ENCODE peak calls at places on chromosomes 16 and 17, in five cellular contexts. O is mesendoderm, K is mesenchymal stem cell, Z is trophoblast cell, D is IMR-90. P is an unnamed sample.

GRCh38 chr16:27174798-27175197 is 28.5 kb upstream of the KDM8 start:
- DNase-seq in O (peak; percentile 19), K (no peak), Z (peak; percentile 83), D (peak; percentile 53), P (no peak)

GRCh38 chr17:12624221-12624620 is 41.5 kb upstream of the MYOCD start:
- DNase-seq in O (no peak), K (peak; percentile 39), Z (no peak), D (peak; percentile 39), P (no peak)

GRCh38 chr17:62816282-62816839 is 8.2 kb upstream of the MARCHF10 start:
- DNase-seq in O (no peak), K (no peak), Z (no peak), D (peak; percentile 60), P (no peak)

GRCh38 chr17:19332371-19333131 is 30.0 kb downstream of the B9D1 start:
- DNase-seq in O (no peak), K (no peak), Z (peak; percentile 63), D (no peak), P (no peak)

GRCh38 chr17:40304464-40304863 is 4.5 kb upstream of the RARA start:
- DNase-seq in O (peak; percentile 69), K (peak; percentile 90), Z (peak; percentile 96), D (peak; percentile 87), P (no peak)

GRCh38 chr17:27236710-27237315 is 57.1 kb upstream of the WSB1 start:
- DNase-seq in O (peak; percentile 60), K (peak; percentile 74), Z (peak; percentile 96), D (peak; percentile 75), P (peak; percentile 65)

GRCh38 chr16:81716478-81717210 is 62.4 kb upstream of the PLCG2 start:
- DNase-seq in O (no peak), K (no peak), Z (peak; percentile 27), D (no peak), P (no peak)

GRCh38 chr17:77842906-77843249 is 115.6 kb upstream of the TNRC6C start:
- DNase-seq in O (no peak), K (no peak), Z (no peak), D (no peak), P (no peak)

DNA sequence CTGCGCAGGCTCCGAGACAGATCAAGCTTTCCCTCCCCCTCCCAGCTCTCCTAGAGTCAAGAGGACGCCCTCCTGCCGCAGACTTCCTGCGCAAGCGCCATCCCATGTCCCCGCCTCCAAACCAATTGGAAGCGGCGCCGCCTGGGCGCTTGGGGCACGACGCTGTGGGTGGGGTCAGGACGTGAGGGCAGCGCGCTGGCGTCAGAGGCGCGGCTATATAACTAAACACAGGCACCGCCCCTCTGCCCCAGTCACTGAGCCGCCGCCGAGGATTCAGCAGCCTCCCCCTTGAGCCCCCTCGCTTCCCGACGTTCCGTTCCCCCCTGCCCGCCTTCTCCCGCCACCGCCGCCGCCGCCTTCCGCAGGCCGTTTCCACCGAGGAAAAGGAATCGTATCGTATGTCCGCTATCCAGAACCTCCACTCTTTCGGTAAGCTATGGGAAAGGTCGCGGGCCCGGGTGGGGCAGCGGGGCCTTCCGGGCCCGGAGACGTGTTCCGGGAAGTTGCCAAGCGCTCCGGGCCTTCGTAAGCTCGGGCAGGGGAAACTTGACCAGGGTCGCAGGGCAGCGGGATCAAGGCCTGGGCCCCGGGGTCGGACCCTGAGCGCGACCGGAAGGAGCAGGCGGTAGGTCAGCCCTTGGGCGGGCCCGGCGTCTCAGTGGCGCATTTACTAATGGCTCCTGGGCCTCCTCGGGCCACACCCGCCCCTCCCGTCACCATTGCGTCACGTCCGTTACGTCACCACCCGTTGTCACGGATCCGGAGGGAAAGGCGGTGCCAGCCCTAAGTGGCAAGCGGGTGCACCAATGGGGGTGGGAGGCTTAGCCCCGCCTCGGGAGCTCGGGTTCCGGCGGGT is at the start of gene EIF1:
- DNase-seq in O (peak; percentile 100), K (peak; percentile 99), Z (peak; percentile 100), D (peak; percentile 99), P (peak; percentile 100)
- H3K4ac ChIP-seq in O (peak within 1 kb of the TSS; percentile 88), K (peak within 1 kb of the TSS; percentile 99), Z (peak within 1 kb of the TSS; percentile 97), D (peak within 1 kb of the TSS; percentile 99), P (no peak within 1 kb of the TSS)

GRCh38 chr16:2253293-2253692 is 1.9 kb upstream of the ECI1 start:
- DNase-seq in O (no peak), K (no peak), Z (no peak), D (no peak), P (no peak)
- H3K36me3 ChIP-seq in O (peaks cover 19% of the 10 kb centered on the region), K (peaks cover 62% of the 10 kb centered on the region), Z (peaks cover 57% of the 10 kb centered on the region), D (peaks cover 42% of the 10 kb centered on the region), P (peaks cover 77% of the 10 kb centered on the region)

DNA sequence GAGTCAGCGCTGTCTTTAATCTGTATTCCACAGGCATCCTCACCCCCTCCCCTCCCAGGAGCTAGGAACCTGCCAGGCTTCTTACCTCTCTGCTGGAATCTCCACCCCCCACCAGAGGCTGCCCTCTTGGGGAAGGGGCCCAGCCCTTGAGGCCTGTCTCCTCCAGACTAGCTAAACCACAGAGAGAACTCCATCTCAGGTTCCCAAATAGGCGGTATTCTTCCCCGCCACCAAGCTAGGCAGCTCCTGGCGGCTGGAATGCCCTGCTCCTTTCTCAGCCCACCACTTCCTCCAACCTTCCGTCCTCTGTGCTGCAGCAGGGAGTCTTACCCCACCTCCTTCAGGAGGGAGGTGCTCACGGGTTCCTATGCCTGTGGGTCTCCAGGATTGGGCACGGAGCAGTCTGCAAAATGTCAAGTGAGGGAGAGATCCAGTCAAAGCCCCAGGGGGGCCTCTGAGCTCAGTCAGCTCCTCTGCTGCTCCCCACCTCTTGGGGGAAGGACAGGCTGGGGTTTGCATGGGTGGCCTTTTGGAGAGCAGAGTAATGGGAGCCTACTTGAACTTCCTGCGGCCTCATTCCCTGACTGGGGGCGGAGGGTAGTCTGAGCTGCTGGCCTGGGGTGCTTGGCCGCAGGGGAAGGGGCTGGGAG is 55.7 kb downstream of the SREBF1 start:
- DNase-seq in O (peak; percentile 98), K (peak; percentile 84), Z (no peak), D (peak; percentile 65), P (peak; percentile 68)
- H2BK5ac ChIP-seq in O (no peak overlapping the region), K (no peak overlapping the region), Z (peak overlapping the region; percentile 90), D (no peak overlapping the region), P (peak overlapping the region; percentile 77)

GRCh38 chr16:55982597-55982996 is 107.4 kb upstream of the CES5A start:
- DNase-seq in O (no peak), K (no peak), Z (no peak), D (no peak), P (no peak)
- H3K4ac ChIP-seq in O (no peak overlapping the region), K (no peak overlapping the region), Z (no peak overlapping the region), D (no peak overlapping the region), P (no peak overlapping the region)

GRCh38 chr16:22278418-22278817 is 18.8 kb upstream of the POLR3E start:
- DNase-seq in O (no peak), K (no peak), Z (no peak), D (no peak), P (no peak)
- H3K36me3 ChIP-seq in O (no peaks in the 10 kb centered on the region), K (peaks cover 47% of the 10 kb centered on the region), Z (peaks cover 10% of the 10 kb centered on the region), D (peaks cover 52% of the 10 kb centered on the region), P (peaks cover 35% of the 10 kb centered on the region)